ENCODE peak calls at places on chromosomes 5 and 9, in nine cellular contexts. Q is HepG2; M is aorta; T is lower lobe of right lung; E is left cardiac atrium; H is CD4-positive, alpha-beta T cell; V is activated T-helper 17 cell treated with anti-CD3 and anti-CD28 coated beads, Interleukin-2, amount 50 U/mL, for 72 hours; A is T-helper 17 cell; K is mucosa of descending colon. L is an unnamed sample.

GRCh38 chr9:131278421-131279111 is 2.3 kb upstream of the FAM78A start:
- ATAC-seq in Q (no peak), M (peak), T (no peak), E (no peak), H (peak), V (no peak), A (peak), K (peak), L (no peak)

GRCh38 chr5:139413963-139414362 is 10.1 kb upstream of the SPATA24 start:
- ATAC-seq in Q (no peak), M (no peak), T (no peak), E (no peak), H (no peak), V (peak), A (no peak), K (no peak), L (peak)

GRCh38 chr5:173742432-173742816 is 126.0 kb upstream of the BOD1 start:
- ATAC-seq in Q (no peak), M (no peak), T (no peak), E (no peak), H (no peak), V (peak), A (no peak), K (peak), L (peak)

GRCh38 chr5:5229405-5229804 is 89.3 kb downstream of the ADAMTS16 start:
- ATAC-seq in Q (no peak), M (no peak), T (no peak), E (no peak), H (no peak), V (no peak), A (no peak), K (no peak), L (no peak)

GRCh38 chr9:115672477-115673316 is 480.9 kb upstream of the PAPPA start:
- ATAC-seq in Q (no peak), M (peak), T (no peak), E (no peak), H (no peak), V (no peak), A (no peak), K (no peak), L (no peak)

GRCh38 chr9:114958021-114958846 is 27.8 kb upstream of the TNFSF8 start:
- ATAC-seq in Q (no peak), M (peak), T (peak), E (peak), H (peak), V (peak), A (peak), K (peak), L (peak)

GRCh38 chr9:128635266-128636023 is 21.2 kb downstream of the DYNC2I2 start:
- ATAC-seq in Q (peak), M (peak), T (peak), E (peak), H (no peak), V (peak), A (peak), K (peak), L (peak)

GRCh38 chr5:180330810-180331646 is 22.1 kb downstream of the GFPT2 start:
- ATAC-seq in Q (no peak), M (peak), T (peak), E (peak), H (no peak), V (peak), A (no peak), K (peak), L (no peak)

GRCh38 chr9:83957029-83957513 is 22.9 kb downstream of the HNRNPK start:
- ATAC-seq in Q (no peak), M (no peak), T (peak), E (no peak), H (peak), V (no peak), A (peak), K (peak), L (no peak)

GRCh38 chr5:11785771-11786342 is 118.4 kb downstream of the CTNND2 start:
- ATAC-seq in Q (no peak), M (no peak), T (no peak), E (no peak), H (no peak), V (no peak), A (no peak), K (no peak), L (no peak)

GRCh38 chr5:140596364-140596763 is 31.7 kb downstream of the SLC35A4 start:
- ATAC-seq in Q (no peak), M (no peak), T (peak), E (peak), H (no peak), V (no peak), A (no peak), K (peak), L (no peak)

GRCh38 chr5:178216088-178216534 is 11.8 kb downstream of the HNRNPAB start:
- ATAC-seq in Q (no peak), M (no peak), T (no peak), E (no peak), H (no peak), V (no peak), A (no peak), K (peak), L (no peak)

GRCh38 chr5:113043491-113043931 is 66.9 kb downstream of the DCP2 start:
- ATAC-seq in Q (peak), M (peak), T (peak), E (peak), H (no peak), V (no peak), A (no peak), K (peak), L (no peak)

GRCh38 chr5:120803282-120803681 is 339.2 kb downstream of the PRR16 start:
- ATAC-seq in Q (no peak), M (no peak), T (no peak), E (no peak), H (no peak), V (no peak), A (no peak), K (no peak), L (no peak)

GRCh38 chr9:99059074-99059894 is 45.6 kb upstream of the TGFBR1 start:
- ATAC-seq in Q (no peak), M (peak), T (peak), E (peak), H (peak), V (peak), A (peak), K (peak), L (peak)

GRCh38 chr9:112731971-112732370 is 14.1 kb upstream of the INIP start:
- ATAC-seq in Q (peak), M (no peak), T (peak), E (no peak), H (no peak), V (no peak), A (no peak), K (peak), L (no peak)

GRCh38 chr5:96483878-96484277 is 50.8 kb upstream of the PCSK1 start:
- ATAC-seq in Q (peak), M (no peak), T (no peak), E (no peak), H (peak), V (no peak), A (no peak), K (no peak), L (no peak)

GRCh38 chr5:76999451-76999850 is 30.8 kb upstream of the AGGF1 start:
- ATAC-seq in Q (no peak), M (no peak), T (no peak), E (no peak), H (no peak), V (no peak), A (no peak), K (no peak), L (no peak)

GRCh38 chr9:135885100-135885853 is 22.1 kb downstream of the CAMSAP1 start:
- ATAC-seq in Q (no peak), M (no peak), T (no peak), E (no peak), H (no peak), V (peak), A (no peak), K (no peak), L (peak)

GRCh38 chr5:57004800-57005199 is 52.9 kb upstream of the MIER3 start:
- ATAC-seq in Q (peak), M (no peak), T (no peak), E (no peak), H (no peak), V (no peak), A (no peak), K (peak), L (no peak)

GRCh38 chr9:130995399-130995941 is 13.5 kb upstream of the LAMC3 start:
- ATAC-seq in Q (peak), M (no peak), T (peak), E (no peak), H (no peak), V (no peak), A (no peak), K (no peak), L (no peak)

GRCh38 chr9:136720251-136720886 is 8.0 kb downstream of the DIPK1B start:
- ATAC-seq in Q (peak), M (peak), T (peak), E (peak), H (no peak), V (no peak), A (no peak), K (no peak), L (no peak)

GRCh38 chr5:134524219-134524825 is 1.1 kb upstream of the JADE2 start:
- ATAC-seq in Q (no peak), M (peak), T (peak), E (peak), H (peak), V (peak), A (peak), K (peak), L (no peak)

GRCh38 chr5:169374761-169375160 is 73.8 kb upstream of the SLIT3 start:
- ATAC-seq in Q (no peak), M (no peak), T (no peak), E (no peak), H (no peak), V (no peak), A (no peak), K (no peak), L (no peak)

GRCh38 chr9:123322771-123323481 is 33.1 kb upstream of the CRB2 start:
- ATAC-seq in Q (no peak), M (no peak), T (no peak), E (peak), H (peak), V (peak), A (peak), K (peak), L (peak)

GRCh38 chr9:136687721-136688223 is 515 bp upstream of the AGPAT2 start:
- ATAC-seq in Q (no peak), M (no peak), T (peak), E (peak), H (no peak), V (no peak), A (no peak), K (peak), L (no peak)

GRCh38 chr9:75128535-75128934 is 40.2 kb downstream of the OSTF1 start:
- ATAC-seq in Q (no peak), M (no peak), T (no peak), E (no peak), H (no peak), V (peak), A (peak), K (no peak), L (peak)

GRCh38 chr9:84339951-84340350 is 607 bp downstream of the SLC28A3 start:
- ATAC-seq in Q (no peak), M (no peak), T (no peak), E (peak), H (no peak), V (no peak), A (no peak), K (peak), L (no peak)

GRCh38 chr5:141508808-141509611 is 20.1 kb downstream of the PCDHGC5 start:
- ATAC-seq in Q (peak), M (peak), T (peak), E (peak), H (no peak), V (peak), A (no peak), K (peak), L (no peak)

GRCh38 chr5:180960209-180960608 is 28.4 kb upstream of the BTNL3 start:
- ATAC-seq in Q (no peak), M (no peak), T (no peak), E (no peak), H (no peak), V (no peak), A (no peak), K (no peak), L (no peak)

GRCh38 chr5:132001647-132002561 is 9.6 kb downstream of the ACSL6 start:
- ATAC-seq in Q (peak), M (no peak), T (no peak), E (peak), H (no peak), V (no peak), A (no peak), K (no peak), L (no peak)

GRCh38 chr5:57181151-57181550 is 7.3 kb downstream of the GPBP1 start:
- ATAC-seq in Q (no peak), M (no peak), T (no peak), E (no peak), H (peak), V (peak), A (peak), K (no peak), L (peak)

GRCh38 chr5:163789870-163790269 is 284.5 kb downstream of the MAT2B start:
- ATAC-seq in Q (no peak), M (no peak), T (no peak), E (no peak), H (no peak), V (no peak), A (no peak), K (no peak), L (no peak)